ENCODE peak calls at places on chromosome 4, in ten cellular contexts. N is psoas muscle; X is GM10248; H is GM12865; P is astrocyte of the spinal cord; F is OCI-LY7; M is upper lobe of right lung; J is fibroblast of lung; E is activated CD8-positive, alpha-beta T cell treated with anti-CD3 and anti-CD28 coated beads for 36 hours; G is RWPE2. Z is an unnamed sample.

GRCh38 chr4:26076000-26076587 is 162.1 kb downstream of the SMIM20 start:
- DNase-seq in N (no peak), X (peak), H (peak), P (peak), F (no peak), M (no peak), J (peak), E (peak), G (no peak), Z (peak)

GRCh38 chr4:110157580-110157979 is 40.8 kb downstream of the ELOVL6 start:
- DNase-seq in N (no peak), X (no peak), H (no peak), P (no peak), F (no peak), M (no peak), J (no peak), E (no peak), G (no peak), Z (no peak)

GRCh38 chr4:189773909-189774308 is 166.8 kb upstream of the FRG1 start:
- DNase-seq in N (no peak), X (no peak), H (no peak), P (no peak), F (no peak), M (no peak), J (peak), E (no peak), G (no peak), Z (no peak)

GRCh38 chr4:109979932-109980717 is 67.4 kb downstream of the EGF start:
- DNase-seq in N (no peak), X (no peak), H (no peak), P (peak), F (no peak), M (no peak), J (peak), E (no peak), G (no peak), Z (no peak)

GRCh38 chr4:38344929-38345328 is 319.1 kb upstream of the KLF3 start:
- DNase-seq in N (no peak), X (no peak), H (no peak), P (no peak), F (no peak), M (no peak), J (no peak), E (no peak), G (no peak), Z (no peak)

GRCh38 chr4:163863082-163863481 is 368.6 kb downstream of the TMA16 start:
- DNase-seq in N (no peak), X (no peak), H (no peak), P (no peak), F (no peak), M (no peak), J (no peak), E (no peak), G (no peak), Z (no peak)

GRCh38 chr4:120682981-120683380 is 239.5 kb downstream of the PRDM5 start:
- DNase-seq in N (no peak), X (no peak), H (no peak), P (peak), F (no peak), M (no peak), J (peak), E (no peak), G (no peak), Z (no peak)

GRCh38 chr4:48015678-48016077 is 803 bp downstream of the CNGA1 start:
- DNase-seq in N (no peak), X (no peak), H (no peak), P (no peak), F (no peak), M (no peak), J (no peak), E (no peak), G (no peak), Z (no peak)

GRCh38 chr4:82706349-82707000 is 92.1 kb downstream of the SCD5 start:
- DNase-seq in N (no peak), X (no peak), H (no peak), P (peak), F (no peak), M (no peak), J (peak), E (no peak), G (no peak), Z (no peak)

GRCh38 chr4:54930226-54930625 is 195.2 kb downstream of the KDR start:
- DNase-seq in N (no peak), X (no peak), H (no peak), P (peak), F (no peak), M (no peak), J (peak), E (no peak), G (no peak), Z (no peak)

GRCh38 chr4:184804621-184805020 is 21.1 kb downstream of the ACSL1 start:
- DNase-seq in N (no peak), X (no peak), H (no peak), P (no peak), F (no peak), M (no peak), J (no peak), E (no peak), G (no peak), Z (no peak)

GRCh38 chr4:148998719-148999118 is 556.5 kb upstream of the NR3C2 start:
- DNase-seq in N (no peak), X (no peak), H (peak), P (peak), F (peak), M (no peak), J (no peak), E (peak), G (no peak), Z (no peak)

GRCh38 chr4:114272226-114272625 is 292.8 kb upstream of the ARSJ start:
- DNase-seq in N (no peak), X (no peak), H (peak), P (peak), F (no peak), M (no peak), J (peak), E (no peak), G (no peak), Z (no peak)

GRCh38 chr4:126859314-126859713 is 773.4 kb upstream of the INTU start:
- DNase-seq in N (no peak), X (no peak), H (no peak), P (no peak), F (no peak), M (no peak), J (no peak), E (no peak), G (no peak), Z (no peak)

GRCh38 chr4:14532436-14532835 is 469.8 kb upstream of the CPEB2 start:
- DNase-seq in N (no peak), X (no peak), H (no peak), P (no peak), F (no peak), M (no peak), J (no peak), E (no peak), G (no peak), Z (no peak)

GRCh38 chr4:54173281-54173912 is 55.7 kb upstream of the PDGFRA start:
- DNase-seq in N (no peak), X (no peak), H (no peak), P (no peak), F (no peak), M (no peak), J (no peak), E (no peak), G (no peak), Z (no peak)

GRCh38 chr4:172858731-172859230 is 309.8 kb upstream of the GALNT7 start:
- DNase-seq in N (no peak), X (no peak), H (no peak), P (peak), F (no peak), M (no peak), J (peak), E (no peak), G (no peak), Z (no peak)

GRCh38 chr4:3762753-3763511 is 3.3 kb upstream of the ADRA2C start:
- DNase-seq in N (no peak), X (no peak), H (no peak), P (no peak), F (no peak), M (no peak), J (no peak), E (peak), G (no peak), Z (no peak)

GRCh38 chr4:3767569-3768288 is 1.5 kb downstream of the ADRA2C start:
- DNase-seq in N (no peak), X (no peak), H (peak), P (peak), F (no peak), M (no peak), J (peak), E (peak), G (no peak), Z (no peak)

GRCh38 chr4:3766791-3767561 is 791 bp downstream of the ADRA2C start:
- DNase-seq in N (no peak), X (no peak), H (no peak), P (peak), F (no peak), M (no peak), J (peak), E (peak), G (no peak), Z (no peak)

GRCh38 chr4:3766207-3766790 is at the start of gene ADRA2C:
- DNase-seq in N (peak), X (no peak), H (no peak), P (no peak), F (no peak), M (no peak), J (peak), E (no peak), G (no peak), Z (no peak)

DNA sequence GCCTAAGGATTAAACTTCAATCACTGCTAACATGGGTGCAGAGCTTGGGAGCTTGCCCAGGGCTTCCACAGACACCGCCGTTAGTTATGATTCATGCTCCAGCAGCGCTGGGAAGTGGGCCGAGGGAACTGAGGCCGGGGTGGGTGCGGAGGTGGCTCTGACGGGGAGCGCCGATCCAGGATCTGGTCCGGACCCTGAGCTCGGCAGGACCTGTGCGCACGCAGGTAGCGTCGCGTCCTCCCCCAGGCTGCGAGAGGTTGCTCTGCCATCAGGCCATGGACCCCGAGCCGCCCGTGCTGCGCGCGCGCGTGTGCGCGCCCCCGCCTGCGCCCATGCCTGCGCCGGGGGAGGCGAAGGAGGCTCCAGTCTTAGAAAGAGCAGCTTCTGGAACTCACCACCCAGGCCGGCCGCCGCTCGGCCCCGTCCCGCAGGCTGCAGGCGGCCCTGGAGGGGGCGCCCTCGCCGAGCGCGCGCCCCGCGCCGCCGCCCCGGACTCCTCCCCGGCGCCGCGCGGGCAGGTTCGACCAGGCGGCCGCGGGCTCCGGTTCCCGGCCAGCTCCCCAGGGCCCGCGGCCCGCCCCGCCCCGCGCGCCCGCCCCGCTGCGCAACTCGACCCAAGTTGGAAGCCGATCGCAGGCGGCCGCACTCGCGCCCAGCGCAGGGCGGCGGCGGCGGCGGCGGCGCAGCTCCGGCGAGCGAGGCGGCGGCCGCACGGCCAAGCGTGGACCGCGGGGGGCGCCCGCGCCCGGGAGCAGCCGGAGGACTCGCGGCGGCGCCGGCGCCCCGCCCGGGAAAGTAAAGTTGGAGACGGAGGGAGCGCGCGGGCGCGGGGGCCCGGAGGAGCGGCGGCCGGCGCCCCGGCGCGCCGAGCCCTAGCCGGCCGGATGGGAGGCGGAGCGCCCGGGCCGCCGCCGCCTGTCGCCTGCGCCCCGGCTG is 646 bp upstream of the ADRA2C start:
- DNase-seq in N (peak), X (no peak), H (no peak), P (peak), F (no peak), M (no peak), J (peak), E (peak), G (no peak), Z (peak)
- TF ChIP-seq CTCF in N (peak), X (no peak), H (no peak), P (peak), F (no peak), M (no peak), J (no peak), E (no peak), G (peak), Z (no peak)

GRCh38 chr4:129043523-129043922 is 49.8 kb downstream of the SCLT1 start:
- DNase-seq in N (no peak), X (no peak), H (no peak), P (peak), F (no peak), M (no peak), J (peak), E (peak), G (no peak), Z (no peak)

GRCh38 chr4:129046055-129046959 is 47.0 kb downstream of the SCLT1 start:
- DNase-seq in N (no peak), X (no peak), H (no peak), P (no peak), F (no peak), M (no peak), J (no peak), E (no peak), G (no peak), Z (no peak)
- TF ChIP-seq CTCF in N (no peak), X (no peak), H (no peak), P (no peak), F (no peak), M (no peak), J (no peak), E (no peak), G (no peak), Z (no peak)

DNA sequence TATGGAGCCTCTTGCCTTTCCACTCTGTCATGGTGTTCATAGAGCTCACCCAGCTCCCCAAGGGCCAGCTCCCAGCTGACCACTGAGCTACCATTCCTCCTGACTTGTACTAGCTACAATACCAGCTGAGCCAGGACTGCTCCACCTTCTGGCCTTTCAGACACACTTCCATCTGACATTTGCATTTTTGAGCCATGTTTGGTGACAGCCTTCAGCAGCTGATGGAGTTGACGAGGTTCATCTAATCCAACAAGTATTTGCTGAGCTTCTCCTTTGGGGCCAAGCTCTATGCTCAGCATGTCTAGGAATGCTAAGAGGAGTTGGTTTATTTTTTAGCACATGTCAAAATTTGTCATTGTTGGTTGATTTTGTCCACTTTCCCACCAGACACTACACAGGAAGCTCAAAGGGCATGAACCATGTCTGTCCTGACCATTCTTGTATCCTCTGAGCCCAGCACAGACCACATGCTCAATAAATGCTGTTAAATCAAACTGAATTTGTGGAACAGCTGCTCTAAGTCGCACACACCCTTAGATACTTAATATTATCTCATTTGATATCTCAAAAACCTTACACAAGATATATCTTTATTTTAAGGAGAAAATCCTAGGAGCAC is 142.6 kb upstream of the PPARGC1A start:
- DNase-seq in N (no peak), X (no peak), H (peak), P (peak), F (peak), M (no peak), J (no peak), E (no peak), G (no peak), Z (no peak)
- TF ChIP-seq CTCF in N (peak), X (no peak), H (no peak), P (peak), F (peak), M (peak), J (no peak), E (no peak), G (peak), Z (no peak)

GRCh38 chr4:151738706-151739105 is 22.1 kb downstream of the GATB start:
- DNase-seq in N (no peak), X (no peak), H (no peak), P (no peak), F (no peak), M (no peak), J (no peak), E (no peak), G (no peak), Z (no peak)

GRCh38 chr4:151739118-151739517 is 21.7 kb downstream of the GATB start:
- DNase-seq in N (no peak), X (no peak), H (no peak), P (no peak), F (no peak), M (no peak), J (no peak), E (no peak), G (no peak), Z (no peak)

DNA sequence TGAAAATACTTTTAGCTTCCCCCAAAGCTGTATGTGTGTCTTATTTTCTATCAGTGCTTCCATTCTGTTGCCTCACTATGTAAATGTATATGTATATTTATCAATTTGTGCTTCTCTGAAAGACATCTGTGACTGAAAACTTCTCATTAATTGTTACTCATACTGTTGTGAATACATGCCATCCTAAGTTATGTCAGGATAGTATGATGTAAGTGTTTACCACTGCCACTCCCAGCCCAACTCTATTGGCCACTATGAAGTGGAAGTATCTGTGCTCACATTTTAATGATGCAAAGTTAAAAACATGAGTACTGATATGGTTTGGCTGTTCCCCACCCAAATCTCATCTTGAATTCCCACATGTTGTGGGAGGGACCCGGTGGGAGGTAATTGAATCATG is 24.4 kb downstream of the GATB start:
- DNase-seq in N (no peak), X (no peak), H (no peak), P (no peak), F (no peak), M (no peak), J (no peak), E (no peak), G (no peak), Z (no peak)
- TF ChIP-seq CTCF in N (no peak), X (no peak), H (no peak), P (no peak), F (no peak), M (no peak), J (no peak), E (no peak), G (no peak), Z (no peak)

GRCh38 chr4:187993827-187994226 is 1.7 kb upstream of the ZFP42 start:
- DNase-seq in N (no peak), X (no peak), H (no peak), P (no peak), F (no peak), M (no peak), J (no peak), E (peak), G (no peak), Z (no peak)
- TF ChIP-seq CTCF in N (no peak), X (no peak), H (no peak), P (peak), F (peak), M (peak), J (no peak), E (no peak), G (peak), Z (no peak)

DNA sequence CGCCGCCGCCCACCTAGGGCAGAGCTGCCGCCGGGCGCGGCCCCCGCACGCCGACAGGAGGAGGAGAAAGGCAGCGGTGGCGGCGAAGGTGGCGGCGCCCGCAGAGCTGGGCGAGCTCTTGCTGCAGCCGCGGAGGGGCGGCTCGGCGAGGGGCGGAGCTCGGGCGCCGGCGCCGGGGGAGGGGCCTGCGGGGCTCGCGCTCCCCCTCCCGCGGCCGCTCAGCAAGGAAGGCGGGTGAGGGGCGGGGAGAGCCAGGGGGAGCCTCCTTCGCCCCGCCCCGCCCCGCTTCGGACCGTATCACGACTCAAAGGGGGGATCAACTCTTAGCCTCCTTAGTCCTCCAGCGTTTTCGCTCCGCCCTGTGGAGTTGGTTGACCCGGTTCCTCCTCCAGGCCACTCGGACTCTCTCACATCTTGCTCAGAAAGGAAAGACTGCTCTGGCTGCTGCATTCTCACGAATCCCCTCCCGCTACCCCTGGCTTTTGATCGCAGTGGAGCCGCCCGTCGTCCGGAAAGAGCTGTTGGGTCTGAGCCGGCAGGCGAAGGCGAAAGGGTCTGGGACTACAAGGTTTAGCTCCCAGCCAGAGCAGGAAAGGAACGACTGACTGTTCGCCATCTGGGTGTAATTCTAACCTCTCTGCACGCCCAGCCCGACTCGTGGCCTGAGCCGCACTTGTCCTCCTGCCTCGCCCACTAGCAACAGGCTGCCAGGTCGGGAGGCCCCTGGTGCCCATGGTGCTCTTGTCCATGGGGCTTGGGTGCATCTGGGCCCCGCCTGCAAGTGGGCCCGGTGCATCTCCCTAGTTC is at the start of gene ATP8A1:
- DNase-seq in N (peak), X (peak), H (peak), P (peak), F (peak), M (peak), J (peak), E (peak), G (peak), Z (peak)
- TF ChIP-seq CTCF in N (peak), X (no peak), H (no peak), P (no peak), F (no peak), M (no peak), J (no peak), E (no peak), G (no peak), Z (no peak)